ENCODE peak calls at places on chromosomes 16 and 17, in eight cellular contexts. G is NCI-H524; C is activated T-helper 2 cell treated with anti-CD3 and anti-CD28 coated beads, Interferon-gamma antibody, Interleukin-2, Interleukin-4, amounts not matched to agents 10 μg/mL and 5 μg/mL and 100 μg/mL, durations not matched to agents 14 hours and 24 hours and 36 hours; S is tibial artery; Y is anterior cingulate cortex; F is D721Med; W is pons; L is AG20443. T is an unnamed sample.

GRCh38 chr16:82509636-82510035 is 117.1 kb upstream of the CDH13 start:
- DNase-seq in F (no peak), G (no peak), Y (peak), S (no peak), L (no peak), C (no peak), W (peak), T (no peak)

GRCh38 chr16:22659933-22660332 is 149.2 kb downstream of the NPIPB5 start:
- DNase-seq in F (no peak), G (no peak), S (no peak), Y (no peak), C (no peak), L (no peak), W (no peak), T (no peak)

GRCh38 chr17:13544292-13544691 is 57.4 kb downstream of the HS3ST3A1 start:
- DNase-seq in F (peak), Y (no peak), L (peak), S (no peak), G (no peak), C (no peak), W (peak), T (no peak)

GRCh38 chr17:40474419-40475002 is 26.9 kb downstream of the TNS4 start:
- DNase-seq in F (no peak), Y (no peak), C (no peak), L (no peak), S (no peak), W (no peak), G (no peak), T (no peak)

GRCh38 chr17:81566461-81567126 is 14.4 kb upstream of the FAAP100 start:
- DNase-seq in C (no peak), G (peak), W (peak), L (peak), Y (peak), S (peak), F (no peak), T (peak)

GRCh38 chr16:74304164-74304834 is 7.7 kb downstream of the PSMD7 start:
- DNase-seq in F (no peak), L (no peak), W (peak), Y (no peak), C (no peak), G (no peak), S (no peak), T (no peak)

GRCh38 chr16:54165174-54165911 is 121.2 kb downstream of the IRX3 start:
- DNase-seq in S (no peak), L (no peak), G (no peak), F (no peak), Y (no peak), C (no peak), W (no peak), T (no peak)

GRCh38 chr17:79027925-79028491 is 4.0 kb downstream of the C1QTNF1 start:
- DNase-seq in Y (no peak), L (no peak), W (no peak), C (no peak), F (no peak), G (no peak), S (peak), T (no peak)

GRCh38 chr16:81745704-81746558 is 33.2 kb upstream of the PLCG2 start:
- DNase-seq in F (no peak), G (peak), Y (peak), W (peak), C (peak), L (peak), S (peak), T (peak)

GRCh38 chr16:53949716-53950410 is 245.9 kb downstream of the FTO start:
- DNase-seq in W (no peak), C (no peak), F (no peak), Y (no peak), G (no peak), L (no peak), S (no peak), T (no peak)

GRCh38 chr16:85755929-85756768 is 5.3 kb upstream of the C16orf74 start:
- DNase-seq in Y (no peak), C (no peak), F (no peak), S (no peak), G (no peak), W (no peak), L (no peak), T (no peak)

GRCh38 chr16:5678371-5678770 is 580.8 kb upstream of the EEF2KMT start:
- DNase-seq in Y (no peak), S (no peak), G (no peak), C (no peak), F (no peak), L (no peak), W (no peak), T (no peak)

GRCh38 chr17:51046527-51047384 is 73.9 kb downstream of the SPAG9 start:
- DNase-seq in S (peak), W (peak), C (no peak), G (peak), Y (peak), F (no peak), L (peak), T (peak)

GRCh38 chr16:1152651-1153259 is at the start of gene CACNA1H:
- DNase-seq in W (no peak), Y (peak), S (no peak), L (peak), C (peak), G (no peak), F (peak), T (no peak)

GRCh38 chr17:77881545-77881944 is 77.0 kb upstream of the TNRC6C start:
- DNase-seq in S (peak), W (peak), F (no peak), Y (peak), G (no peak), C (peak), L (peak), T (peak)

GRCh38 chr16:57956270-57956808 is 14.6 kb downstream of the CNGB1 start:
- DNase-seq in L (no peak), C (no peak), Y (no peak), S (no peak), G (no peak), W (no peak), F (no peak), T (no peak)

GRCh38 chr17:14044702-14045101 is 24.6 kb upstream of the COX10 start:
- DNase-seq in L (no peak), C (no peak), G (no peak), Y (no peak), W (no peak), S (no peak), F (no peak), T (no peak)

GRCh38 chr17:20203021-20203420 is 193.9 kb downstream of the SPECC1 start:
- DNase-seq in C (no peak), S (no peak), W (no peak), Y (no peak), F (no peak), L (no peak), G (no peak), T (no peak)

GRCh38 chr16:89040391-89040790 is 53.3 kb upstream of the ACSF3 start:
- DNase-seq in L (no peak), Y (no peak), G (no peak), F (no peak), C (no peak), W (no peak), S (no peak), T (no peak)

GRCh38 chr17:2871205-2871604 is 75.0 kb downstream of the RAP1GAP2 start:
- DNase-seq in L (no peak), W (no peak), F (no peak), Y (no peak), C (no peak), S (no peak), G (no peak), T (no peak)

GRCh38 chr16:27326738-27327585 is 13.2 kb downstream of the IL4R start:
- DNase-seq in F (no peak), G (peak), S (peak), C (no peak), W (peak), Y (no peak), L (peak), T (peak)

GRCh38 chr17:13534946-13535345 is 66.8 kb downstream of the HS3ST3A1 start:
- DNase-seq in C (no peak), Y (no peak), S (no peak), W (no peak), L (no peak), F (no peak), G (no peak), T (no peak)

GRCh38 chr16:46629331-46629843 is 8.2 kb upstream of the SHCBP1 start:
- DNase-seq in G (peak), C (no peak), W (peak), F (no peak), Y (no peak), L (peak), S (no peak), T (no peak)

GRCh38 chr16:23020084-23020483 is 129.2 kb downstream of the USP31 start:
- DNase-seq in C (no peak), Y (no peak), W (no peak), G (no peak), S (no peak), F (no peak), L (no peak), T (no peak)

GRCh38 chr17:81489012-81489968 is 23.3 kb downstream of the ACTG1 start:
- DNase-seq in W (no peak), Y (no peak), F (no peak), S (no peak), C (no peak), L (no peak), G (no peak), T (no peak)

GRCh38 chr16:2529961-2530628 is 1.1 kb downstream of the CEMP1 start:
- DNase-seq in C (no peak), S (no peak), W (no peak), Y (no peak), F (no peak), G (no peak), L (no peak), T (peak)

GRCh38 chr17:3038941-3039340 is 24.5 kb downstream of the OR1D5 start:
- DNase-seq in L (no peak), F (no peak), Y (no peak), S (no peak), C (no peak), G (no peak), W (no peak), T (no peak)

GRCh38 chr16:81550412-81550768 is 105.8 kb downstream of the CMIP start:
- DNase-seq in G (no peak), F (no peak), W (no peak), L (no peak), Y (no peak), C (no peak), S (no peak), T (no peak)